ENCODE peak calls at places on chromosomes 3 and 15, in eight cellular contexts. Y is GM03348; R is breast epithelium; T is IMR-90; X is cardiac muscle cell; H is activated T-cell treated with anti-CD3 and anti-CD28 coated beads for 24 hours; G is 8988T; Q is effector memory CD8-positive, alpha-beta T cell. A is an unnamed sample.

GRCh38 chr3:41198526-41198925 is 779 bp upstream of the CTNNB1 start:
- DNase-seq in R (peak), G (no peak), T (no peak), Q (peak), X (peak), Y (no peak), H (no peak), A (peak)

GRCh38 chr3:13484861-13485590 is 4.9 kb downstream of the HDAC11 start:
- DNase-seq in H (no peak), Q (peak), Y (peak), R (peak), T (peak), X (peak), G (no peak), A (peak)

GRCh38 chr3:79844176-79844575 is 76.4 kb upstream of the ROBO1 start:
- DNase-seq in H (no peak), G (no peak), T (no peak), R (no peak), Y (no peak), X (no peak), Q (no peak), A (no peak)

GRCh38 chr3:40307176-40307575 is 2.3 kb upstream of the EIF1B start:
- DNase-seq in R (no peak), G (no peak), T (peak), H (no peak), Y (no peak), Q (no peak), X (no peak), A (no peak)

GRCh38 chr3:81249540-81250029 is 511.9 kb downstream of the GBE1 start:
- DNase-seq in Q (no peak), T (peak), G (no peak), H (no peak), R (no peak), Y (peak), X (peak), A (peak)

GRCh38 chr3:54094926-54095325 is 27.4 kb upstream of the CACNA2D3 start:
- DNase-seq in X (peak), R (no peak), T (no peak), Y (no peak), Q (no peak), G (no peak), H (no peak), A (no peak)

GRCh38 chr3:31531465-31531991 is 1.2 kb upstream of the STT3B start:
- DNase-seq in R (no peak), T (peak), Y (no peak), Q (no peak), G (no peak), H (no peak), X (no peak), A (no peak)

GRCh38 chr3:195556390-195556789 is 13.3 kb upstream of the PPP1R2 start:
- DNase-seq in Q (no peak), X (peak), Y (no peak), R (no peak), T (no peak), H (no peak), G (no peak), A (no peak)

GRCh38 chr3:114406286-114406685 is 112.5 kb downstream of the TIGIT start:
- DNase-seq in Q (no peak), T (peak), R (no peak), Y (no peak), H (no peak), G (no peak), X (no peak), A (no peak)

GRCh38 chr15:99137111-99137546 is 32.2 kb downstream of the SYNM start:
- DNase-seq in Y (no peak), H (no peak), Q (no peak), R (peak), T (no peak), G (no peak), X (no peak), A (no peak)

GRCh38 chr3:150022406-150023238 is 51.9 kb upstream of the PFN2 start:
- DNase-seq in H (no peak), G (no peak), X (peak), Q (no peak), R (no peak), T (peak), Y (peak), A (no peak)

GRCh38 chr3:60056394-60056793 is 1006.6 kb upstream of the CFAP20DC start:
- DNase-seq in X (no peak), Q (no peak), Y (no peak), T (no peak), R (no peak), H (no peak), G (no peak), A (no peak)

GRCh38 chr3:86711634-86712033 is 279.3 kb downstream of the VGLL3 start:
- DNase-seq in T (no peak), X (no peak), Y (no peak), Q (no peak), R (no peak), H (no peak), G (no peak), A (no peak)

GRCh38 chr15:72835289-72835890 is 51.8 kb upstream of the ADPGK start:
- DNase-seq in H (no peak), Y (no peak), R (no peak), T (no peak), X (peak), Q (no peak), G (no peak), A (no peak)

GRCh38 chr3:125207949-125208568 is 4.5 kb downstream of the SLC12A8 start:
- DNase-seq in R (no peak), Q (no peak), H (no peak), T (no peak), X (no peak), Y (no peak), G (no peak), A (no peak)

GRCh38 chr3:23490459-23490858 is 287.3 kb downstream of the UBE2E2 start:
- DNase-seq in G (no peak), T (peak), H (no peak), Q (no peak), Y (peak), R (no peak), X (peak), A (no peak)

GRCh38 chr3:13141991-13142412 is 68.8 kb upstream of the IQSEC1 start:
- DNase-seq in Q (no peak), H (no peak), T (peak), Y (peak), X (peak), G (no peak), R (no peak), A (peak)

GRCh38 chr15:99708563-99708962 is 24.7 kb downstream of the LYSMD4 start:
- DNase-seq in R (peak), T (peak), G (peak), H (no peak), Y (peak), X (peak), Q (no peak), A (no peak)

GRCh38 chr3:177862962-177863491 is 665.7 kb upstream of the TBL1XR1 start:
- DNase-seq in G (no peak), H (no peak), T (no peak), Q (no peak), X (no peak), Y (no peak), R (no peak), A (no peak)

GRCh38 chr15:67641453-67641852 is 99.0 kb downstream of the MAP2K5 start:
- DNase-seq in T (no peak), G (no peak), Y (no peak), X (no peak), H (no peak), R (no peak), Q (no peak), A (no peak)

GRCh38 chr3:195768414-195768813 is 43.3 kb downstream of the MUC4 start:
- DNase-seq in Y (no peak), H (no peak), R (no peak), G (no peak), Q (no peak), X (no peak), T (no peak), A (peak)

GRCh38 chr3:54366839-54367238 is 244.5 kb downstream of the CACNA2D3 start:
- DNase-seq in H (no peak), R (no peak), Q (no peak), G (no peak), X (no peak), Y (no peak), T (no peak), A (no peak)

GRCh38 chr3:75295013-75295412 is 369.1 kb upstream of the FRG2C start:
- DNase-seq in Y (no peak), T (no peak), X (no peak), Q (no peak), H (no peak), R (no peak), G (no peak), A (no peak)

GRCh38 chr3:129560269-129560787 is 17.4 kb downstream of the H1-8 start:
- DNase-seq in Q (no peak), R (no peak), X (peak), G (no peak), T (peak), Y (peak), H (no peak), A (no peak)

GRCh38 chr3:57783186-57784088 is 27.3 kb downstream of the SLMAP start:
- DNase-seq in R (no peak), X (no peak), H (no peak), Q (no peak), G (no peak), T (no peak), Y (no peak), A (no peak)

GRCh38 chr15:101439920-101440319 is 49.6 kb downstream of the PCSK6 start:
- DNase-seq in T (peak), H (no peak), G (no peak), Q (no peak), X (peak), R (peak), Y (peak), A (no peak)

GRCh38 chr3:94433811-94434210 is 370.9 kb downstream of the NSUN3 start:
- DNase-seq in T (peak), Q (no peak), G (no peak), R (no peak), X (peak), H (no peak), Y (no peak), A (no peak)

A was measured in HuH-7.5.